ENCODE peak calls at places on chromosomes 4 and X, in seven cellular contexts. H is sciatic nerve; J is T-helper 17 cell; D is left cardiac atrium; P is naive thymus-derived CD4-positive, alpha-beta T cell; F is lung; L is activated naive CD4-positive, alpha-beta T cell treated with anti-CD3 and anti-CD28 coated beads, Interleukin-2, amount 50 U/mL, for 72 hours. B is an unnamed sample.
A peak's percentile ranks its signal among the peaks of the same experiment; 100 is the strongest.

GRCh38 chr4:169407217-169407845 is 136.6 kb upstream of the SH3RF1 start:
- ATAC-seq in D (peak; percentile 94), F (no peak), J (no peak), P (no peak), L (no peak), H (no peak), B (no peak)

GRCh38 chr4:42150653-42151567 is 1.5 kb downstream of the BEND4 start:
- ATAC-seq in L (no peak), F (no peak), P (peak; percentile 30), D (no peak), J (peak; percentile 43), H (no peak), B (no peak)

GRCh38 chr4:36010531-36010930 is 233.8 kb downstream of the ARAP2 start:
- ATAC-seq in H (no peak), L (no peak), D (no peak), J (no peak), P (no peak), F (no peak), B (no peak)

GRCh38 chr4:56681158-56681848 is at the start of gene HOPX:
- ATAC-seq in F (peak; percentile 70), L (peak; percentile 88), H (no peak), D (peak; percentile 63), J (peak; percentile 86), P (peak; percentile 84), B (no peak)

GRCh38 chr4:42404001-42404400 is 6.7 kb downstream of the SHISA3 start:
- ATAC-seq in P (no peak), F (no peak), L (no peak), J (no peak), H (no peak), D (no peak), B (no peak)

GRCh38 chr4:37982736-37983135 is 22.5 kb downstream of the PTTG2 start:
- ATAC-seq in J (no peak), P (no peak), D (no peak), L (no peak), F (no peak), H (no peak), B (no peak)

GRCh38 chrX:109691752-109692151 is 41.3 kb downstream of the ACSL4 start:
- ATAC-seq in F (no peak), H (no peak), L (peak; percentile 75), D (no peak), J (no peak), P (no peak), B (no peak)

GRCh38 chr4:11817088-11817487 is 388.4 kb upstream of the HS3ST1 start:
- ATAC-seq in D (peak; percentile 79), P (no peak), J (no peak), F (no peak), H (no peak), L (no peak), B (no peak)

GRCh38 chrX:131792789-131793462 is 230.2 kb upstream of the STK26 start:
- ATAC-seq in D (peak; percentile 94), H (peak; percentile 96), F (peak; percentile 86), P (no peak), J (no peak), L (no peak), B (peak; percentile 92)

GRCh38 chr4:104942990-104943758 is 203.5 kb upstream of the TET2 start:
- ATAC-seq in D (no peak), P (peak; percentile 70), F (no peak), H (no peak), L (no peak), J (peak; percentile 91), B (no peak)

GRCh38 chr4:40540801-40541200 is 88.9 kb downstream of the RBM47 start:
- ATAC-seq in L (no peak), P (no peak), F (no peak), J (no peak), H (no peak), D (no peak), B (no peak)

GRCh38 chrX:134625315-134625718 is 33.0 kb downstream of the PLAC1 start:
- ATAC-seq in P (no peak), D (peak; percentile 69), F (no peak), L (peak; percentile 45), H (peak; percentile 87), J (no peak), B (peak; percentile 68)

GRCh38 chrX:131812847-131813825 is 210.0 kb upstream of the STK26 start:
- ATAC-seq in L (peak; percentile 91), D (peak; percentile 92), P (peak; percentile 96), H (peak; percentile 94), J (peak; percentile 90), F (peak; percentile 86), B (peak; percentile 89)

GRCh38 chr4:114472269-114473032 is 126.2 kb upstream of the UGT8 start:
- ATAC-seq in F (no peak), L (no peak), J (no peak), P (no peak), H (no peak), D (no peak), B (no peak)

GRCh38 chrX:21932277-21932996 is 8.1 kb upstream of the SMS start:
- ATAC-seq in F (peak; percentile 75), H (peak; percentile 68), J (no peak), D (no peak), P (peak; percentile 74), L (peak; percentile 67), B (peak; percentile 71)

GRCh38 chr4:183241771-183242170 is 78.3 kb downstream of the CLDN22 start:
- ATAC-seq in J (no peak), P (no peak), D (no peak), L (no peak), H (peak; percentile 20), F (no peak), B (no peak)

GRCh38 chr4:113169368-113169767 is 119.9 kb downstream of the ANK2 start:
- ATAC-seq in D (no peak), F (no peak), H (no peak), L (no peak), J (no peak), P (no peak), B (no peak)

GRCh38 chr4:6172093-6172926 is 28.0 kb downstream of the JAKMIP1 start:
- ATAC-seq in L (no peak), J (peak; percentile 79), P (no peak), H (no peak), F (no peak), D (no peak), B (no peak)

GRCh38 chr4:151202851-151203455 is 74.0 kb upstream of the PRSS48 start:
- ATAC-seq in L (no peak), J (no peak), D (peak; percentile 76), F (no peak), P (no peak), H (no peak), B (no peak)

GRCh38 chr4:118398226-118399090 is 45.7 kb upstream of the PRSS12 start:
- ATAC-seq in P (no peak), J (no peak), H (no peak), L (peak; percentile 47), F (no peak), D (no peak), B (no peak)

GRCh38 chr4:121421594-121421993 is 40.8 kb upstream of the QRFPR start:
- ATAC-seq in H (no peak), J (no peak), P (no peak), L (no peak), F (no peak), D (no peak), B (no peak)

GRCh38 chrX:21756785-21757529 is 959 bp downstream of the SMPX start:
- ATAC-seq in L (no peak), H (no peak), J (no peak), D (peak; percentile 79), P (no peak), F (no peak), B (no peak)

GRCh38 chr4:3201718-3202702 is 46.9 kb upstream of the MSANTD1 start:
- ATAC-seq in L (peak; percentile 86), D (peak; percentile 58), J (peak; percentile 99), P (peak; percentile 96), H (no peak), F (peak; percentile 37), B (no peak)

GRCh38 chr4:80134936-80135701 is 62.1 kb upstream of the ANTXR2 start:
- ATAC-seq in J (no peak), D (no peak), H (no peak), F (no peak), L (no peak), P (no peak), B (no peak)

GRCh38 chr4:38529189-38530115 is 134.5 kb upstream of the KLF3 start:
- ATAC-seq in F (peak; percentile 70), J (peak; percentile 89), L (peak; percentile 96), D (peak; percentile 79), H (peak; percentile 44), P (peak; percentile 88), B (peak; percentile 34)

GRCh38 chr4:82785248-82786003 is 13.2 kb downstream of the SCD5 start:
- ATAC-seq in L (no peak), H (no peak), F (no peak), D (peak; percentile 25), J (no peak), P (no peak), B (no peak)

GRCh38 chr4:156909010-156909409 is 62.6 kb downstream of the PDGFC start:
- ATAC-seq in H (no peak), L (no peak), P (no peak), F (no peak), J (no peak), D (no peak), B (no peak)

GRCh38 chrX:97846228-97846627 is 962.5 kb downstream of the RPA4 start:
- ATAC-seq in F (no peak), P (no peak), D (no peak), H (no peak), J (no peak), L (no peak), B (no peak)

GRCh38 chr4:152063301-152064235 is 302.8 kb upstream of the GATB start:
- ATAC-seq in F (no peak), P (peak; percentile 85), H (peak; percentile 49), D (peak; percentile 73), J (peak; percentile 78), L (no peak), B (no peak)

GRCh38 chr4:77697860-77698599 is 92.4 kb downstream of the CXCL13 start:
- ATAC-seq in H (no peak), L (peak; percentile 40), F (peak; percentile 74), P (no peak), D (peak; percentile 59), J (no peak), B (no peak)

GRCh38 chrX:63350551-63350950 is 581 bp downstream of the SPIN4 start:
- ATAC-seq in P (peak; percentile 28), D (peak; percentile 7), J (peak; percentile 41), H (peak; percentile 53), L (peak; percentile 56), F (no peak), B (peak; percentile 34)